ENCODE peak calls at places on chromosomes 16 and 17, in ten cellular contexts. C is ovary, H is body of pancreas, K is heart left ventricle, I is left ventricle myocardium inferior, W is upper lobe of right lung, F is pancreas, Y is colonic mucosa, A is transverse colon, J is cardiac muscle cell. S is an unnamed sample.

GRCh38 chr16:58500329-58501241 is 642 bp downstream of the NDRG4 start:
- DNase-seq in C (peak; percentile 30), H (no peak), K (no peak), I (no peak), W (no peak), F (no peak), Y (no peak), A (no peak), J (no peak), S (no peak)

GRCh38 chr16:20624205-20624604 is 48.0 kb upstream of the ACSM2B start:
- DNase-seq in C (no peak), H (no peak), K (no peak), I (no peak), W (no peak), F (no peak), Y (no peak), A (no peak), J (no peak), S (no peak)

GRCh38 chr16:4395055-4395726 is 21.2 kb downstream of the CORO7 start:
- DNase-seq in C (no peak), H (no peak), K (no peak), I (no peak), W (no peak), F (no peak), Y (no peak), A (no peak), J (no peak), S (no peak)

GRCh38 chr16:75080205-75081029 is 36.2 kb downstream of the LDHD start:
- DNase-seq in C (no peak), H (no peak), K (no peak), I (no peak), W (no peak), F (no peak), Y (no peak), A (no peak), J (peak; percentile 25), S (no peak)

GRCh38 chr16:7849891-7850290 is 517.2 kb downstream of the RBFOX1 start:
- DNase-seq in C (no peak), H (peak; percentile 65), K (no peak), I (no peak), W (no peak), F (peak; percentile 13), Y (no peak), A (no peak), J (no peak), S (no peak)

GRCh38 chr17:77235370-77236080 is 94.8 kb downstream of the SEC14L1 start:
- DNase-seq in C (no peak), H (peak; percentile 54), K (peak; percentile 45), I (peak; percentile 45), W (no peak), F (no peak), Y (peak; percentile 42), A (no peak), J (peak; percentile 94), S (peak; percentile 84)

GRCh38 chr17:76104896-76105231 is 1.3 kb upstream of the EXOC7 start:
- DNase-seq in C (no peak), H (no peak), K (no peak), I (no peak), W (no peak), F (no peak), Y (no peak), A (no peak), J (no peak), S (no peak)

GRCh38 chr17:76633628-76634328 is 9.8 kb downstream of the ST6GALNAC1 start:
- DNase-seq in C (no peak), H (no peak), K (no peak), I (no peak), W (no peak), F (no peak), Y (no peak), A (no peak), J (no peak), S (no peak)

GRCh38 chr16:79093554-79093967 is 507.0 kb downstream of the MAF start:
- DNase-seq in C (no peak), H (peak; percentile 28), K (no peak), I (no peak), W (peak; percentile 68), F (no peak), Y (peak; percentile 24), A (peak; percentile 29), J (no peak), S (peak; percentile 57)

GRCh38 chr17:29207986-29208385 is 27.8 kb upstream of the MYO18A start:
- DNase-seq in C (no peak), H (no peak), K (no peak), I (no peak), W (no peak), F (no peak), Y (no peak), A (no peak), J (no peak), S (no peak)

GRCh38 chr16:53282975-53283946 is 151.0 kb upstream of the RBL2 start:
- DNase-seq in C (no peak), H (no peak), K (no peak), I (no peak), W (no peak), F (no peak), Y (no peak), A (no peak), J (peak; percentile 62), S (no peak)

GRCh38 chr16:88967800-88968588 is 9.0 kb downstream of the CBFA2T3 start:
- DNase-seq in C (no peak), H (no peak), K (no peak), I (no peak), W (no peak), F (no peak), Y (no peak), A (peak; percentile 82), J (no peak), S (peak; percentile 30)

GRCh38 chr17:78399693-78400144 is 21.3 kb downstream of the PGS1 start:
- DNase-seq in C (no peak), H (no peak), K (no peak), I (no peak), W (no peak), F (no peak), Y (no peak), A (no peak), J (no peak), S (no peak)

GRCh38 chr16:825298-826061 is 24.9 kb upstream of the GNG13 start:
- DNase-seq in C (peak; percentile 90), H (no peak), K (no peak), I (no peak), W (no peak), F (no peak), Y (no peak), A (no peak), J (no peak), S (no peak)

GRCh38 chr17:76716146-76716833 is 5.5 kb upstream of the MXRA7 start:
- DNase-seq in C (no peak), H (peak; percentile 70), K (no peak), I (peak; percentile 42), W (peak; percentile 63), F (no peak), Y (no peak), A (no peak), J (peak; percentile 100), S (peak; percentile 76)

GRCh38 chr17:76153640-76154039 is 12.6 kb upstream of the FOXJ1 start:
- DNase-seq in C (no peak), H (no peak), K (no peak), I (no peak), W (peak; percentile 37), F (no peak), Y (no peak), A (no peak), J (peak; percentile 58), S (no peak)

GRCh38 chr17:15907290-15907689 is 37.6 kb upstream of the ADORA2B start:
- DNase-seq in C (no peak), H (no peak), K (no peak), I (no peak), W (no peak), F (no peak), Y (no peak), A (no peak), J (no peak), S (no peak)

GRCh38 chr17:74917430-74917829 is 5.6 kb downstream of the USH1G start:
- DNase-seq in C (no peak), H (no peak), K (no peak), I (no peak), W (no peak), F (no peak), Y (no peak), A (no peak), J (no peak), S (no peak)

GRCh38 chr17:17119533-17119932 is 77.3 kb downstream of the MPRIP start:
- DNase-seq in C (no peak), H (peak; percentile 51), K (no peak), I (no peak), W (no peak), F (no peak), Y (peak; percentile 70), A (peak; percentile 66), J (peak; percentile 29), S (peak; percentile 50)

GRCh38 chr17:79984045-79984840 is 51.4 kb downstream of the TBC1D16 start:
- DNase-seq in C (peak; percentile 16), H (no peak), K (no peak), I (no peak), W (peak; percentile 20), F (no peak), Y (no peak), A (peak; percentile 0), J (no peak), S (no peak)
- H3K27me3 ChIP-seq in C (no peaks in the 10 kb centered on the region), H (no peaks in the 10 kb centered on the region), K (no peaks in the 10 kb centered on the region), I (no peaks in the 10 kb centered on the region), W (no peaks in the 10 kb centered on the region), F (no peaks in the 10 kb centered on the region), Y (no peaks in the 10 kb centered on the region), A (no peaks in the 10 kb centered on the region), J (no peaks in the 10 kb centered on the region), S (no peaks in the 10 kb centered on the region)

GRCh38 chr17:19497616-19498015 is 36.0 kb upstream of the SLC47A1 start:
- DNase-seq in C (no peak), H (no peak), K (no peak), I (no peak), W (no peak), F (no peak), Y (no peak), A (no peak), J (no peak), S (no peak)
- H3K9me3 ChIP-seq in C (no peaks in the 10 kb centered on the region), H (no peaks in the 10 kb centered on the region), K (no peaks in the 10 kb centered on the region), I (no peaks in the 10 kb centered on the region), W (no peaks in the 10 kb centered on the region), F (no peaks in the 10 kb centered on the region), Y (no peaks in the 10 kb centered on the region), A (no peaks in the 10 kb centered on the region), J (no peaks in the 10 kb centered on the region), S (no peaks in the 10 kb centered on the region)

GRCh38 chr17:38674749-38675615 is at the start of gene EPOP:
- DNase-seq in C (peak; percentile 82), H (peak; percentile 91), K (peak; percentile 85), I (peak; percentile 89), W (peak; percentile 94), F (peak; percentile 90), Y (peak; percentile 87), A (peak; percentile 86), J (peak; percentile 91), S (peak; percentile 95)
- H3K27me3 ChIP-seq in C (no peaks in the 10 kb centered on the region), H (no peaks in the 10 kb centered on the region), K (peaks cover 57% of the 10 kb centered on the region), I (peaks cover 58% of the 10 kb centered on the region), W (peaks cover 35% of the 10 kb centered on the region), F (no peaks in the 10 kb centered on the region), Y (peaks cover 39% of the 10 kb centered on the region), A (peaks cover 64% of the 10 kb centered on the region), J (peaks cover 45% of the 10 kb centered on the region), S (no peaks in the 10 kb centered on the region)

DNA sequence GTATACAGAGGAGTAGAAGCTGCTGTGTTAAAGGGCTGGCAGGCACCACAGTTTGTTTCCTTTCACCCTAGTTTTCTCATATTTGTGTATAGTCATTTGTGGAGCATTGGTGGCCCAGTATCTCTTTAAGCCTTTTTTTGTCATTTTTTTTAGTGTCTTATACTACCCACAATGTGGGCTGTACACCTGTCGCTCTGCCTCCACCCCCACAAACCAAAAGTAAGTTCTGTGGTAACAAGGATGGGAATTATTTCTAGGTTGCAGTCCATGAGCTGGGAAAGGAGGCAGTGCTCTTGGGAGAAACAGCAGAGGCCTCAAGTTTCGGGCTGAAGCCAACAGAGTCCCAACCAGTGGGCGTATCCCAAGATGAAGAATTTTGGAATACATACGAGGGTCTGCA is 6.2 kb downstream of the ZNF75A start:
- DNase-seq in C (no peak), H (no peak), K (no peak), I (no peak), W (no peak), F (no peak), Y (no peak), A (no peak), J (no peak), S (no peak)
- H3K9me3 ChIP-seq in C (peaks cover 90% of the 10 kb centered on the region), H (no peaks in the 10 kb centered on the region), K (peaks cover 62% of the 10 kb centered on the region), I (peaks cover 100% of the 10 kb centered on the region), W (peaks cover 75% of the 10 kb centered on the region), F (peaks cover 5% of the 10 kb centered on the region), Y (peaks cover 6% of the 10 kb centered on the region), A (peaks cover 88% of the 10 kb centered on the region), J (peaks cover 3% of the 10 kb centered on the region), S (peaks cover 17% of the 10 kb centered on the region)